ENCODE peak calls at places on chromosome 5, in eight cellular contexts. F, Y, A, W, Q, S, T and D are unnamed samples. For H3K9me3, the result is how much of the 10 kb centered on the place peaks cover.

GRCh38 chr5:118233601-118234000 is 754.7 kb downstream of the DTWD2 start:
- DNase-seq in Y (no peak), A (no peak), T (no peak), Q (no peak), W (no peak), F (no peak), S (no peak), D (no peak)

GRCh38 chr5:57692582-57693487 is 210.2 kb upstream of the ACTBL2 start:
- DNase-seq in Q (peak), F (peak), Y (peak), A (peak), T (peak), W (peak), S (no peak), D (peak)

GRCh38 chr5:65825388-65826328 is 100.7 kb upstream of the ERBIN start:
- DNase-seq in Y (no peak), F (no peak), S (no peak), A (no peak), Q (no peak), T (no peak), W (no peak), D (no peak)

GRCh38 chr5:52838306-52839015 is 50.7 kb downstream of the ITGA1 start:
- DNase-seq in F (no peak), W (no peak), T (no peak), A (no peak), Q (no peak), Y (no peak), S (no peak), D (no peak)

GRCh38 chr5:179337227-179338122 is 7.8 kb downstream of the ADAMTS2 start:
- DNase-seq in S (no peak), T (no peak), F (no peak), Y (no peak), W (no peak), Q (no peak), A (no peak), D (no peak)

GRCh38 chr5:9350301-9350797 is 195.5 kb downstream of the SEMA5A start:
- DNase-seq in T (no peak), Y (no peak), F (no peak), A (no peak), W (no peak), S (no peak), Q (no peak), D (no peak)

GRCh38 chr5:42579320-42579719 is 156.1 kb downstream of the GHR start:
- DNase-seq in Y (no peak), S (no peak), A (no peak), F (no peak), T (no peak), Q (no peak), W (no peak), D (no peak)

GRCh38 chr5:103394676-103395075 is 136.1 kb downstream of the MACIR start:
- DNase-seq in W (no peak), S (no peak), Q (no peak), F (no peak), T (no peak), Y (no peak), A (no peak), D (no peak)

GRCh38 chr5:33310471-33310870 is 130.3 kb upstream of the TARS1 start:
- DNase-seq in S (no peak), W (no peak), T (no peak), A (no peak), Q (no peak), F (no peak), Y (no peak), D (no peak)

GRCh38 chr5:4868140-4868735 is 271.9 kb upstream of the ADAMTS16 start:
- DNase-seq in Q (no peak), Y (no peak), W (no peak), F (peak), A (no peak), S (no peak), T (peak), D (no peak)

GRCh38 chr5:133786432-133786831 is 174.1 kb upstream of the FSTL4 start:
- DNase-seq in F (no peak), Q (no peak), A (no peak), S (no peak), Y (no peak), T (no peak), W (no peak), D (no peak)
- H3K9me3 ChIP-seq in F (under half), Q (under half), A (under half), S (under half), Y (under half), T (under half), W (under half), D (under half)

GRCh38 chr5:173094012-173094661 is 38.0 kb downstream of the CREBRF start:
- DNase-seq in W (no peak), Y (no peak), A (no peak), T (no peak), Q (no peak), S (no peak), F (no peak), D (no peak)

GRCh38 chr5:173099461-173099860 is 43.3 kb downstream of the CREBRF start:
- DNase-seq in Q (no peak), S (no peak), W (no peak), T (no peak), Y (no peak), F (no peak), A (no peak), D (no peak)

GRCh38 chr5:173101245-173101644 is 43.1 kb upstream of the BNIP1 start:
- DNase-seq in A (no peak), Q (no peak), Y (no peak), T (no peak), W (no peak), F (no peak), S (no peak), D (no peak)

GRCh38 chr5:173103411-173103810 is 40.9 kb upstream of the BNIP1 start:
- DNase-seq in A (no peak), F (no peak), T (no peak), Q (no peak), S (no peak), Y (no peak), W (no peak), D (no peak)

GRCh38 chr5:173098787-173099186 is 42.6 kb downstream of the CREBRF start:
- DNase-seq in S (no peak), T (no peak), F (no peak), Y (no peak), Q (no peak), A (no peak), W (no peak), D (no peak)
- H3K4me3 ChIP-seq in S (no peak), T (no peak), F (no peak), Y (no peak), Q (no peak), A (no peak), W (no peak), D (no peak)

GRCh38 chr5:67581203-67581602 is 384.6 kb upstream of the CD180 start:
- DNase-seq in F (no peak), S (no peak), Q (no peak), T (no peak), Y (no peak), A (no peak), W (no peak), D (no peak)

GRCh38 chr5:67576112-67576511 is 379.5 kb upstream of the CD180 start:
- DNase-seq in A (no peak), Y (no peak), Q (no peak), W (no peak), S (no peak), F (no peak), T (no peak), D (no peak)

GRCh38 chr5:67575087-67575486 is 378.5 kb upstream of the CD180 start:
- DNase-seq in S (no peak), Y (no peak), W (no peak), F (no peak), Q (no peak), T (no peak), A (no peak), D (no peak)

GRCh38 chr5:67578011-67578410 is 381.4 kb upstream of the CD180 start:
- DNase-seq in Q (no peak), A (no peak), S (no peak), T (no peak), Y (no peak), F (no peak), W (no peak), D (no peak)

DNA sequence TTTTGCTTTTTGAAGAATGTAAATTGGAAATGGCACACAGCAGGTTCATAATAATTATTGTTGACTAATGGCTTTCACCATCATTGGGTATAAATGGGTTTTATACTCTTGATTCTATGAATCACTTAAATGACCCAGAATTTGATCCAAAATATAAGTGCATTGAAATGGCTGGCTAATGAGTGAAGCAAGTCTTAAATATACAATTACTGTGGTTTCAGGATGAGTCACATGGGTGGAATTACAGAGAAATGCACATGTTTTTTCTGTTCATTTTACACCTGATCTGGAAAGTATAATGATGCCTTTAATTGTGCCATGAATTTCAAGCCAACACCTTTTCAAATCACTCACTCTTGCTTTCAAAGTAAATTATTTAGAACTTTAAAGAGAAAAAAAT is 380.8 kb upstream of the CD180 start:
- DNase-seq in Q (no peak), S (no peak), W (no peak), F (no peak), A (no peak), T (no peak), Y (no peak), D (no peak)
- H3K9me3 ChIP-seq in Q (under half), S (under half), W (under half), F (under half), A (under half), T (under half), Y (under half), D (under half)

DNA sequence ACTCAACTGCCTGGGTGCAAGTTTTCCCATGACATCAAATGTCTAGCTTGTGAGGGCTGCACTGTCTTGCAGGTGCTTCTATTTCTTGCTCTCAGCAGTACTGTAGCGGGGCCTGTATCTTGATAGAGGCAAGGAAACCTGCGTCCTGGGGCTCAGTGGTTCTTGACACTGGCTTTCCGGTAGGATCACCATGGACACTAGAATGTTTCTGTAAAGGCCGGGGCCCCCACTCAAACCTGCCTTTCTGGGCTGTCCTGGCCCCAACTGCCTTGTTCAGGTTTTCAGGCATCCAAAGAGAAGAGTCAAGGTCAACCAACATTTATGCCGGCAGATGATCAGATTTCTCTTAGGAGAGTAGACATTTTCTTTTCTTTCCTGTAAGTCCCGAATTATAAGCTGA is 26.7 kb upstream of the TENT4A start:
- DNase-seq in T (no peak), W (no peak), F (no peak), S (no peak), Q (no peak), A (no peak), Y (no peak), D (no peak)
- H3K4me3 ChIP-seq in T (peak), W (peak), F (no peak), S (no peak), Q (peak), A (no peak), Y (no peak), D (peak)

GRCh38 chr5:56367752-56368151 is 134.6 kb upstream of the ANKRD55 start:
- DNase-seq in A (no peak), Q (no peak), Y (no peak), T (no peak), S (no peak), F (no peak), W (no peak), D (no peak)

GRCh38 chr5:56366986-56367385 is 133.9 kb upstream of the ANKRD55 start:
- DNase-seq in S (no peak), F (no peak), Y (no peak), A (no peak), T (no peak), Q (no peak), W (no peak), D (no peak)

GRCh38 chr5:56375011-56375410 is 141.9 kb upstream of the ANKRD55 start:
- DNase-seq in A (no peak), F (no peak), T (no peak), Q (peak), W (no peak), S (no peak), Y (no peak), D (no peak)

GRCh38 chr5:56369333-56369947 is 136.3 kb upstream of the ANKRD55 start:
- DNase-seq in S (no peak), T (no peak), Y (no peak), Q (no peak), F (no peak), A (no peak), W (no peak), D (no peak)
- H3K9me3 ChIP-seq in S (under half), T (under half), Y (under half), Q (under half), F (under half), A (under half), W (under half), D (under half)